ENCODE peak calls at places on chromosomes 4 and X, in nine cellular contexts. H, T, E, I, N, R, Y, Z and C are unnamed samples.

GRCh38 chrX:39418132-39418935 is 617.1 kb downstream of the MID1IP1 start:
- DNase-seq in H (no peak), T (no peak), E (no peak), I (no peak), N (no peak), R (no peak), Y (no peak), Z (no peak), C (peak)

GRCh38 chr4:646460-646859 is 21.1 kb downstream of the PDE6B start:
- DNase-seq in H (no peak), T (no peak), E (no peak), I (peak), N (no peak), R (no peak), Y (no peak), Z (no peak), C (no peak)

GRCh38 chr4:62914758-62915157 is 1494.5 kb downstream of the TECRL start:
- DNase-seq in H (no peak), T (no peak), E (no peak), I (no peak), N (no peak), R (no peak), Y (no peak), Z (no peak), C (no peak)

GRCh38 chrX:69229436-69229835 is 64.2 kb upstream of the PJA1 start:
- DNase-seq in H (peak), T (peak), E (no peak), I (no peak), N (no peak), R (peak), Y (peak), Z (no peak), C (peak)

GRCh38 chrX:152601848-152602616 is 35.7 kb upstream of the GABRQ start:
- DNase-seq in H (no peak), T (peak), E (no peak), I (peak), N (peak), R (no peak), Y (peak), Z (peak), C (no peak)

GRCh38 chrX:30504309-30504708 is 73.3 kb downstream of the TASL start:
- DNase-seq in H (peak), T (peak), E (no peak), I (peak), N (no peak), R (peak), Y (peak), Z (peak), C (peak)

GRCh38 chr4:13329963-13330362 is 154.2 kb downstream of the RAB28 start:
- DNase-seq in H (peak), T (peak), E (no peak), I (no peak), N (no peak), R (peak), Y (peak), Z (no peak), C (peak)

GRCh38 chr4:1824746-1825145 is 31.2 kb downstream of the LETM1 start:
- DNase-seq in H (no peak), T (no peak), E (no peak), I (no peak), N (no peak), R (no peak), Y (no peak), Z (no peak), C (no peak)

GRCh38 chr4:99361268-99361922 is 8.8 kb upstream of the ADH1C start:
- DNase-seq in H (no peak), T (no peak), E (no peak), I (no peak), N (no peak), R (peak), Y (no peak), Z (no peak), C (no peak)

GRCh38 chrX:15675490-15675921 is 10.9 kb upstream of the CLTRN start:
- DNase-seq in H (peak), T (peak), E (peak), I (peak), N (peak), R (peak), Y (no peak), Z (peak), C (no peak)

GRCh38 chr4:8147231-8147970 is 11.2 kb downstream of the ABLIM2 start:
- DNase-seq in H (no peak), T (no peak), E (no peak), I (no peak), N (peak), R (no peak), Y (no peak), Z (peak), C (no peak)

GRCh38 chrX:129037389-129037788 is 485.9 kb downstream of the SMARCA1 start:
- DNase-seq in H (no peak), T (no peak), E (no peak), I (no peak), N (no peak), R (no peak), Y (no peak), Z (no peak), C (no peak)

GRCh38 chr4:13481569-13481968 is 2.6 kb downstream of the RAB28 start:
- DNase-seq in H (peak), T (peak), E (no peak), I (peak), N (no peak), R (peak), Y (peak), Z (peak), C (peak)

GRCh38 chr4:54433686-54434085 is 204.6 kb downstream of the PDGFRA start:
- DNase-seq in H (peak), T (peak), E (no peak), I (peak), N (peak), R (peak), Y (peak), Z (peak), C (peak)

GRCh38 chr4:95285797-95286196 is 263.0 kb downstream of the UNC5C start:
- DNase-seq in H (no peak), T (no peak), E (no peak), I (no peak), N (no peak), R (no peak), Y (no peak), Z (no peak), C (no peak)

GRCh38 chr4:37236165-37236564 is 8.4 kb upstream of the NWD2 start:
- DNase-seq in H (no peak), T (peak), E (no peak), I (no peak), N (no peak), R (no peak), Y (no peak), Z (no peak), C (no peak)

GRCh38 chrX:133660356-133660755 is 245.1 kb upstream of the GPC4 start:
- DNase-seq in H (peak), T (peak), E (no peak), I (no peak), N (no peak), R (peak), Y (peak), Z (no peak), C (peak)

GRCh38 chrX:79107891-79108718 is 36.4 kb upstream of the GPR174 start:
- DNase-seq in H (no peak), T (no peak), E (no peak), I (no peak), N (no peak), R (peak), Y (no peak), Z (no peak), C (no peak)

GRCh38 chrX:85698921-85699320 is 319.5 kb upstream of the POF1B start:
- DNase-seq in H (no peak), T (no peak), E (no peak), I (no peak), N (peak), R (no peak), Y (no peak), Z (no peak), C (no peak)

GRCh38 chr4:112646632-112647537 is 9.9 kb downstream of the LARP7 start:
- DNase-seq in H (no peak), T (no peak), E (no peak), I (no peak), N (no peak), R (no peak), Y (no peak), Z (no peak), C (no peak)
- H3K4me3 ChIP-seq in H (no peak), T (no peak), E (no peak), I (no peak), N (peak), R (no peak), Y (no peak), Z (no peak), C (no peak)

GRCh38 chr4:128310266-128310697 is 22.7 kb upstream of the PGRMC2 start:
- DNase-seq in H (peak), T (no peak), E (no peak), I (peak), N (peak), R (peak), Y (no peak), Z (no peak), C (peak)
- TF ChIP-seq CTCF in H (peak), T (peak), E (no peak), I (peak), N (peak), R (peak), Y (peak), Z (no peak), C (peak)

DNA sequence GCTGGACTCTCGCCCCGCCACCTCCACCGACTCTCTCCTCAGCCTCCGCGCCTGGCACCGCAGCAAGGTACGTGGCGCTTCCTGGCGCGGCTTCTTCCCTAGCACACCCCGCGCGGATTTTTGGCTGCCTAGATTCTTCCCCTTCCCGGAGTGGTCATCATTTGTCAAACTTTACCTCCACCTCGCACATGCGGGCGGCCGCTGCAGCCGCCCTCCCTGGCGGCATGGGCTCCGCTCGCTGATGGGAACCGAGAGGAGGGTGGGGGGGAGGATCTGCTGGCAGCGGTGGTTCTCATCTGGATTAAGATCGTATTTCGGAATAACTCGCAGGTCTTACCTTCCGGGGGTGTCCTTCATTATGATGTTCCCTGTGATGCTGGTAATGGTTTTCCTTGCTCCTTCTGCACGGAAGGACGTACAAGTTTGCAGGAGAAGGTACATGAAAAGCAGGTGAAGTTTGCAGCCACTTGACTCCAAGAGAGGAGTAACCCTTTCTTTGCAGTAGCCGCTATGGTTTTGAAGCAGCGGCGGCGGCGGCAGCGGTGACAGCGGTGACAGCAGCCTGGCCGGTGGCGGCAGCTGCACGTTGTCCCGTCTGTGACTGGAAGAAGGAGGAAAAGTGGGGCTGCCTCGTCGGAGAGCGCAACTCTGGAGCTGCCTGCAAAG is 2183.9 kb upstream of the TENM3 start:
- DNase-seq in H (no peak), T (no peak), E (no peak), I (peak), N (peak), R (peak), Y (peak), Z (peak), C (no peak)
- H3K4me3 ChIP-seq in H (peak), T (no peak), E (peak), I (no peak), N (peak), R (peak), Y (peak), Z (peak), C (peak)

GRCh38 chrX:70664726-70665125 is 220.1 kb downstream of the DLG3 start:
- DNase-seq in H (peak), T (peak), E (no peak), I (peak), N (no peak), R (peak), Y (peak), Z (peak), C (peak)
- TF ChIP-seq CTCF in H (peak), T (peak), E (no peak), I (peak), N (peak), R (peak), Y (peak), Z (no peak), C (peak)

GRCh38 chr4:16894406-16894805 is 4.0 kb downstream of the LDB2 start:
- DNase-seq in H (no peak), T (no peak), E (no peak), I (no peak), N (no peak), R (no peak), Y (no peak), Z (no peak), C (peak)

GRCh38 chr4:16897351-16897750 is 1.1 kb downstream of the LDB2 start:
- DNase-seq in H (peak), T (no peak), E (no peak), I (no peak), N (peak), R (peak), Y (peak), Z (no peak), C (peak)

GRCh38 chr4:16896871-16897270 is 1.6 kb downstream of the LDB2 start:
- DNase-seq in H (peak), T (no peak), E (no peak), I (no peak), N (no peak), R (peak), Y (peak), Z (no peak), C (peak)

GRCh38 chr4:16900325-16900724 is 1.9 kb upstream of the LDB2 start:
- DNase-seq in H (no peak), T (no peak), E (no peak), I (no peak), N (no peak), R (no peak), Y (no peak), Z (no peak), C (no peak)

GRCh38 chr4:16897991-16898827 is at the start of gene LDB2:
- DNase-seq in H (peak), T (no peak), E (peak), I (no peak), N (peak), R (peak), Y (peak), Z (no peak), C (peak)
- H3K4me3 ChIP-seq in H (peak), T (no peak), E (peak), I (no peak), N (peak), R (peak), Y (peak), Z (no peak), C (peak)

GRCh38 chrX:24561121-24561520 is 86.0 kb downstream of the PCYT1B start:
- DNase-seq in H (peak), T (no peak), E (no peak), I (peak), N (no peak), R (peak), Y (no peak), Z (peak), C (peak)
- TF ChIP-seq CTCF in H (no peak), T (peak), E (no peak), I (peak), N (peak), R (no peak), Y (no peak), Z (no peak), C (peak)